ENCODE peak calls at places on chromosomes 1 and 21, in seven cellular contexts. One of them, this sample, is unnamed.

GRCh38 chr1:15956150-15956549 is 19.8 kb downstream of the ZBTB17 start:
- DNase-seq in psoas muscle: no peak
- DNase-seq in brain microvascular endothelial cell: no peak
- DNase-seq in fibroblast of lung: peak
- DNase-seq in prostate gland: no peak
- DNase-seq in body of pancreas: no peak
- DNase-seq in H9: no peak
- DNase-seq in this sample: no peak

GRCh38 chr1:92486251-92487077 is at the start of gene GFI1:
- DNase-seq in psoas muscle: peak
- DNase-seq in brain microvascular endothelial cell: no peak
- DNase-seq in fibroblast of lung: no peak
- DNase-seq in prostate gland: no peak
- DNase-seq in body of pancreas: peak
- DNase-seq in H9: peak
- DNase-seq in this sample: peak

GRCh38 chr1:156385534-156386031 is 16.6 kb downstream of the RHBG start:
- DNase-seq in psoas muscle: peak
- DNase-seq in brain microvascular endothelial cell: peak
- DNase-seq in fibroblast of lung: peak
- DNase-seq in prostate gland: peak
- DNase-seq in body of pancreas: peak
- DNase-seq in H9: peak
- DNase-seq in this sample: peak

GRCh38 chr21:44878053-44878982 is 4.8 kb upstream of the PTTG1IP start:
- DNase-seq in psoas muscle: no peak
- DNase-seq in brain microvascular endothelial cell: no peak
- DNase-seq in fibroblast of lung: no peak
- DNase-seq in prostate gland: no peak
- DNase-seq in body of pancreas: no peak
- DNase-seq in H9: no peak
- DNase-seq in this sample: no peak

GRCh38 chr1:107132195-107132594 is 8.6 kb upstream of the NTNG1 start:
- DNase-seq in psoas muscle: no peak
- DNase-seq in brain microvascular endothelial cell: no peak
- DNase-seq in fibroblast of lung: no peak
- DNase-seq in prostate gland: no peak
- DNase-seq in body of pancreas: no peak
- DNase-seq in H9: no peak
- DNase-seq in this sample: no peak

GRCh38 chr1:204283711-204284651 is 70.2 kb upstream of the GOLT1A start:
- DNase-seq in psoas muscle: no peak
- DNase-seq in brain microvascular endothelial cell: no peak
- DNase-seq in fibroblast of lung: no peak
- DNase-seq in prostate gland: no peak
- DNase-seq in body of pancreas: peak
- DNase-seq in H9: no peak
- DNase-seq in this sample: no peak

GRCh38 chr1:229578168-229579100 is 19.9 kb upstream of the ABCB10 start:
- DNase-seq in psoas muscle: no peak
- DNase-seq in brain microvascular endothelial cell: no peak
- DNase-seq in fibroblast of lung: no peak
- DNase-seq in prostate gland: no peak
- DNase-seq in body of pancreas: no peak
- DNase-seq in H9: no peak
- DNase-seq in this sample: no peak

GRCh38 chr1:211371406-211372105 is 44.9 kb downstream of the TRAF5 start:
- DNase-seq in psoas muscle: no peak
- DNase-seq in brain microvascular endothelial cell: no peak
- DNase-seq in fibroblast of lung: peak
- DNase-seq in prostate gland: no peak
- DNase-seq in body of pancreas: no peak
- DNase-seq in H9: no peak
- DNase-seq in this sample: no peak

DNA sequence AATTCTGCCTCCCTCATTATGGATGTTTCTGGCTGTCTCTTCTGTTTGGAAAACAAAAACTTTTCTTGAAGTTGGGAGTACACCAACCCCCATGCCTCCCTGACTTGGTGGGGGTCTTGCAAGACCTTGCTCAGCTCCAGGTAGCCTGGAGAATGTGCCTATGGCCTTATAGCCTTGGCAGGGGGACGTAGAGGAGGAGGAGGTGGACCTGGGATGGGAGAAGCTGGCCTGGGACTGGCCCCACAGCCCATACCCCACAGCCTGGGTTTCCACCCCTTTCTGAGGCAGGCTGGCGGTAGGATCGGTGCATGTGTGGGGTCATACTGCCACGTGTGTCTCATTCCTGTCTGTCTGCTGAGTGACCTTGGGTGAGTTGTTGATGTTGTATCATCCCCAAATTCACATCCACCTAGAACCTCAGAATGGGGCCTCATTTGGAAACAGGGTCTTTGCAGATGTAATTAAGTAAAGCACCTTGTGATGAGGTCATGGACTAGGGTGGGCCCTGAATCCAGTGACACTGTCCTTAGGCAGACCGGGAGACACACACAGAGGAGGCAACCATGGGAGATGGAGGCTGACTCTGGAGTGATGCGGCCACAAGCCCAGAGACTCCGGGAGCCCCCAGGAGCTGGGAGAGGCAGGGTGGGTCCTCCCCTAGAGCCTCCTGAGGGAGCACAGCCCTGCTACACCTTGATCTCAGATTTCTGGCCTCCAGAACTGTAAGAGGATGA is 18.5 kb downstream of the OBSCN start:
- DNase-seq in psoas muscle: no peak
- DNase-seq in brain microvascular endothelial cell: no peak
- DNase-seq in fibroblast of lung: no peak
- DNase-seq in prostate gland: no peak
- DNase-seq in body of pancreas: no peak
- DNase-seq in H9: no peak
- DNase-seq in this sample: no peak
- TF ChIP-seq CTCF in psoas muscle: no peak
- TF ChIP-seq CTCF in brain microvascular endothelial cell: no peak
- TF ChIP-seq CTCF in fibroblast of lung: no peak
- TF ChIP-seq CTCF in prostate gland: no peak
- TF ChIP-seq CTCF in body of pancreas: no peak
- TF ChIP-seq CTCF in H9: no peak
- TF ChIP-seq CTCF in this sample: no peak

GRCh38 chr1:26789953-26790352 is 2.2 kb downstream of the PIGV start:
- DNase-seq in psoas muscle: no peak
- DNase-seq in brain microvascular endothelial cell: no peak
- DNase-seq in fibroblast of lung: no peak
- DNase-seq in prostate gland: no peak
- DNase-seq in body of pancreas: no peak
- DNase-seq in H9: no peak
- DNase-seq in this sample: no peak

GRCh38 chr1:26787706-26788514 is at the start of gene PIGV:
- DNase-seq in psoas muscle: peak
- DNase-seq in brain microvascular endothelial cell: peak
- DNase-seq in fibroblast of lung: peak
- DNase-seq in prostate gland: peak
- DNase-seq in body of pancreas: peak
- DNase-seq in H9: peak
- DNase-seq in this sample: peak

GRCh38 chr1:26789612-26789865 is 1.8 kb downstream of the PIGV start:
- DNase-seq in psoas muscle: no peak
- DNase-seq in brain microvascular endothelial cell: no peak
- DNase-seq in fibroblast of lung: no peak
- DNase-seq in prostate gland: no peak
- DNase-seq in body of pancreas: no peak
- DNase-seq in H9: no peak
- DNase-seq in this sample: no peak

GRCh38 chr1:26788515-26788785 is 700 bp downstream of the PIGV start:
- DNase-seq in psoas muscle: no peak
- DNase-seq in brain microvascular endothelial cell: no peak
- DNase-seq in fibroblast of lung: no peak
- DNase-seq in prostate gland: no peak
- DNase-seq in body of pancreas: no peak
- DNase-seq in H9: no peak
- DNase-seq in this sample: no peak

DNA sequence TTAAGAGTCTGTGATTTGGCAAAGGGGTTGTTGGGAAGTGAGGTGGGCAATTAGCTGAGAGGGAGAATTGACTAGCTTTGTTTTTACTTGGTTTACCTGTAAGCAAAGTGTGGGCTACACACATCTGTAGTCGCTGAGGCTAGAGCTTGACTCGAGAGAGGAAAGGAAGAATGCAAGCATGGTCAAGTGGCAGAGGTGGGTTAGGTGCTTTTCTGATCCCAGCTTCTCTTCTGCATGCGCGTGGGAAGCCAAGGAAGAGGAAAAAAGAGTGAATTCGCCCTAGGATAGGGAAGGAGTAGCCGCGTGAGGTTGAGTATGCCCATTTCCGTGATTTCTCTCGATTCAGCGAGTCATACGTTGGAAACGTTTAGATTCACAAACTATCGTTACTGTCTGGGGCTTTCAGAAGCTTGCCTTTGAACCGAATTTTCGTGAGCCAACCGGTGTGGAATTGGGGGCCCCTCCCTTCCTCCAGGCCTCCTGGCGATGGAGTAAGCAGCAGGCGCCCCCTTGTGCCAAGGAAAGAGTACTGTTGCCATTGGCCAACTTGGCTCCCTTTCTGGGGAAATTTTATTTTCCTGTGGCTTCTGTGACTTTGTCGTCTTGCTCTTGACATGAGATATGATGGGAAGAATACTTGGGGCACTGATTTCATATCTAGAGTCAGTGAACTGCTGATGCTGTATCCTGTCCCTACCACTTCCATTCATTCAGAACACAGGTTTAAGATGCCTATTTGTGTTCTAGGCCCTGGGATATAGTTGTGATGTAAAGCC is 1.3 kb downstream of the PIGV start:
- DNase-seq in psoas muscle: peak
- DNase-seq in brain microvascular endothelial cell: peak
- DNase-seq in fibroblast of lung: peak
- DNase-seq in prostate gland: peak
- DNase-seq in body of pancreas: peak
- DNase-seq in H9: peak
- DNase-seq in this sample: peak
- TF ChIP-seq CTCF in psoas muscle: peak
- TF ChIP-seq CTCF in brain microvascular endothelial cell: peak
- TF ChIP-seq CTCF in fibroblast of lung: peak
- TF ChIP-seq CTCF in prostate gland: peak
- TF ChIP-seq CTCF in body of pancreas: peak
- TF ChIP-seq CTCF in H9: peak
- TF ChIP-seq CTCF in this sample: peak

GRCh38 chr1:55504306-55504706 is 289.1 kb upstream of the USP24 start:
- DNase-seq in psoas muscle: no peak
- DNase-seq in brain microvascular endothelial cell: no peak
- DNase-seq in fibroblast of lung: peak
- DNase-seq in prostate gland: no peak
- DNase-seq in body of pancreas: no peak
- DNase-seq in H9: no peak
- DNase-seq in this sample: no peak

GRCh38 chr1:55507578-55507931 is 292.4 kb upstream of the USP24 start:
- DNase-seq in psoas muscle: no peak
- DNase-seq in brain microvascular endothelial cell: no peak
- DNase-seq in fibroblast of lung: no peak
- DNase-seq in prostate gland: no peak
- DNase-seq in body of pancreas: no peak
- DNase-seq in H9: no peak
- DNase-seq in this sample: no peak

GRCh38 chr1:55503663-55504305 is 288.6 kb upstream of the USP24 start:
- DNase-seq in psoas muscle: no peak
- DNase-seq in brain microvascular endothelial cell: no peak
- DNase-seq in fibroblast of lung: peak
- DNase-seq in prostate gland: no peak
- DNase-seq in body of pancreas: no peak
- DNase-seq in H9: no peak
- DNase-seq in this sample: no peak

GRCh38 chr1:55505326-55505725 is 290.2 kb upstream of the USP24 start:
- DNase-seq in psoas muscle: no peak
- DNase-seq in brain microvascular endothelial cell: no peak
- DNase-seq in fibroblast of lung: no peak
- DNase-seq in prostate gland: no peak
- DNase-seq in body of pancreas: no peak
- DNase-seq in H9: no peak
- DNase-seq in this sample: no peak

DNA sequence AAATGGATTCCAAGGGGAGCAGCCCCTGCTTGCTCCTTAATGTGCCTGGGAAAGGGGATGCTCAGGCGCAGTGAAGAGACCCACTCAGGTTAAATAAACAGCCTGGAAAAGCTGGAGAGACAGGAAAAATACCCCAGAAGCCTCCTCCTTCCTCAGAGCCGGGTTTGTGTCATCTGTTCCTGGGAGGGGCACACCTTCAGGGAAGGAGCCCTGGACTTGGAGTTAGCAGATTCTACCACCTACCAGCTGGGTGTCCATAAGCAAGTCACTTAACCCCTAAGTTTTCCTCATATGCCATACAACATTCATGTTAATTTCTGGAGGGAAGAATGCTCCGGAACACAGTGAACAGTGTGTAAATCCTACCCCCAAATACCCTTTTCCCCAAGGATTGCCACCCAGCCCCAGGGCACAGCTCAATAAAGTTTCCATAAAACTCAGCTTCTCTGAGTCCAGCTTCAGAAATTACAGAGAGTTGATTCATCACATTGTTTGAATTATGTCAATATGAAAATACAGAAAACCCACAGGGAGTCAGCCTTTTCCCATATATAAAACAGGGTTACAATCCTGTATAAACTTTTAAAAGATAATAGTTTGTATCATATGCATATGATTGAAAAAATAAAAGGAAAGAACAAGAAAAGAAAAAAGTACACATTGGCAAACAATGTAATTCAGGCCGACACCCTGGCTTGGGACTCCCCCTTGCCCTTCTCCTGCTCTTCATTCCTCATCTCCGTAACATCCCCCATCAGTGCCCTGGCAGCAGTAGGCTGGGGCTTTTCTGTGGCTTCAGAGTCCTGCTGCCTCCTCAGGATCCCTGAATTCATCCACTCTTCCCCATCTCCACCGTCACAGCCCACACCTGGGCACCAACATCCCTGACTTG is 291.8 kb upstream of the USP24 start:
- DNase-seq in psoas muscle: no peak
- DNase-seq in brain microvascular endothelial cell: peak
- DNase-seq in fibroblast of lung: peak
- DNase-seq in prostate gland: no peak
- DNase-seq in body of pancreas: no peak
- DNase-seq in H9: no peak
- DNase-seq in this sample: no peak
- TF ChIP-seq CTCF in psoas muscle: no peak
- TF ChIP-seq CTCF in brain microvascular endothelial cell: no peak
- TF ChIP-seq CTCF in fibroblast of lung: no peak
- TF ChIP-seq CTCF in prostate gland: no peak
- TF ChIP-seq CTCF in body of pancreas: no peak
- TF ChIP-seq CTCF in H9: no peak
- TF ChIP-seq CTCF in this sample: no peak

DNA sequence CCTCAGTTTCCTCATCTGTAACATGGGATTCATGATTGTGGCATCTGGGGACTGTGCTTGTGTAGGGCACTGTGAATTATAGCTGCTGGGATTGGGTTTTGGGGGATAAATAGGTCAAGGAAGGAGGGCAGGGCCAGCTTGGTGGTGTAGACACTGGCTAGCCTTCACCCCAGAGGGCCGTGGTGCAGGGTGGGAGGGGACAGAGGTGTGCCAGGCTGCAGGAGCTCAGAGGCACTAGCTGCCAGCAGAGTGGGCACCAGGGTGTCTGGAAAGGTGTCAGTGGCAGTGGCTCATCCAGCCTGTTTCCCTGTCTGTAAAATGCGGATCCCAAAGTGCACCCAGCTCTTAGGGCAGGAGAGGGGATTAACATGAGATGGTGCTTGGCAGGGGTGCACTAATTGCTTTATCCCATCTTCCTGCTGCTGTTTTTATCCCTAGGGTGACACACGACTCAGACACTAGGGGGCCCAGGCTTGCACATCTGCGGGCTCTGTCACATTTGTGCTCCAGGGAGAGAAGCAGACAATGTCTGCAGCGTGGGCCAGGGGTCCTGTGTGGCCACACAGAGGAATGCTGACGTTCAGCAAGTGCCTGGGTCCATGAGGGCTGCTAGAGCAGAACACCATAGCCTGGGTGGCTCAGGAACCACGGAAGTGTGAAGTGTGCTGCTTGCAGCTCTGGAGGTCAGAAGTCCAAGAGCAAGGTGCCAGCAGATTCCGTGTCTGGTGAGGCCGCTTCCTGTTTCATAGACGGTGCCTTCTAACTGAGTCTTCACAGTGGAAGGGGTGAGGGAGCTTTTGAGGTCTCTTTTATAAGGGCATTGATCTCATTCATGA is 19.3 kb downstream of the OBSCN start:
- DNase-seq in psoas muscle: no peak
- DNase-seq in brain microvascular endothelial cell: peak
- DNase-seq in fibroblast of lung: peak
- DNase-seq in prostate gland: no peak
- DNase-seq in body of pancreas: no peak
- DNase-seq in H9: no peak
- DNase-seq in this sample: no peak
- TF ChIP-seq CTCF in psoas muscle: no peak
- TF ChIP-seq CTCF in brain microvascular endothelial cell: peak
- TF ChIP-seq CTCF in fibroblast of lung: no peak
- TF ChIP-seq CTCF in prostate gland: no peak
- TF ChIP-seq CTCF in body of pancreas: no peak
- TF ChIP-seq CTCF in H9: peak
- TF ChIP-seq CTCF in this sample: no peak